ENCODE peak calls at places on chromosomes 7 and 10, in nine cellular contexts. Y is immature natural killer cell, M is EL, L is AG04450, H is cardiac muscle cell, T is activated T-cell treated with anti-CD3 and anti-CD28 coated beads for 48 hours, V is A549, U is kidney, I is AG08396. G is an unnamed sample.

GRCh38 chr10:131419797-131420196 is 108.3 kb upstream of the TCERG1L start:
- DNase-seq in T (no peak), I (no peak), Y (no peak), L (no peak), V (no peak), U (peak), M (no peak), H (no peak), G (no peak)

GRCh38 chr10:107037192-107038122 is 127.0 kb downstream of the SORCS1 start:
- DNase-seq in T (no peak), I (no peak), U (no peak), M (no peak), L (no peak), V (no peak), Y (no peak), H (no peak), G (no peak)

GRCh38 chr7:108157606-108158330 is 27.6 kb upstream of the LAMB4 start:
- DNase-seq in L (no peak), M (no peak), T (no peak), V (no peak), U (no peak), I (no peak), Y (no peak), H (no peak), G (no peak)

GRCh38 chr10:57874810-57875209 is 392.9 kb downstream of the IPMK start:
- DNase-seq in Y (no peak), H (no peak), T (no peak), I (no peak), L (no peak), M (no peak), U (no peak), V (no peak), G (no peak)

GRCh38 chr10:28241766-28242399 is 61.0 kb downstream of the MPP7 start:
- DNase-seq in L (peak), U (no peak), M (peak), H (peak), Y (peak), I (peak), V (peak), T (no peak), G (peak)

GRCh38 chr7:43394441-43395130 is 188.3 kb upstream of the STK17A start:
- DNase-seq in Y (no peak), T (no peak), M (peak), L (no peak), H (no peak), V (no peak), U (no peak), I (no peak), G (no peak)

GRCh38 chr10:34916368-34916767 is 101.3 kb upstream of the PARD3 start:
- DNase-seq in V (no peak), T (no peak), L (peak), U (no peak), M (peak), I (peak), H (no peak), Y (no peak), G (no peak)

GRCh38 chr7:55420535-55420934 is 55.4 kb downstream of the LANCL2 start:
- DNase-seq in U (no peak), I (no peak), H (no peak), M (peak), V (no peak), Y (no peak), L (no peak), T (no peak), G (no peak)

GRCh38 chr10:7477538-7478334 is 66.9 kb upstream of the SFMBT2 start:
- DNase-seq in M (no peak), H (no peak), T (no peak), V (no peak), L (no peak), Y (no peak), I (no peak), U (no peak), G (no peak)

GRCh38 chr7:137875746-137876145 is 29.0 kb upstream of the DGKI start:
- DNase-seq in I (no peak), L (no peak), T (no peak), Y (no peak), H (no peak), M (no peak), V (no peak), U (no peak), G (no peak)

G was measured in stimulated activated naive CD8-positive, alpha-beta T cell treated with anti-CD3 and anti-CD28 coated beads, Interleukin-15, amount 100 ng/mL, for 72 hours.